ENCODE peak calls at places on chromosomes 16 and 17, in eight cellular contexts. One of them, this sample, is unnamed.

GRCh38 chr17:37671813-37672544 is 28.7 kb upstream of the DDX52 start:
- DNase-seq in CD8-positive, alpha-beta T cell: no peak
- DNase-seq in fibroblast of lung: peak; percentile 56
- DNase-seq in suprapubic skin: no peak
- DNase-seq in K562: no peak
- DNase-seq in GM23248: peak; percentile 95
- DNase-seq in A549: peak; percentile 77
- DNase-seq in cardiac muscle cell: no peak
- DNase-seq in this sample: no peak

GRCh38 chr16:86429663-86430062 is 80.7 kb upstream of the FOXF1 start:
- DNase-seq in GM23248: no peak
- DNase-seq in cardiac muscle cell: no peak
- DNase-seq in K562: no peak
- DNase-seq in fibroblast of lung: no peak
- DNase-seq in suprapubic skin: no peak
- DNase-seq in CD8-positive, alpha-beta T cell: no peak
- DNase-seq in A549: no peak
- DNase-seq in this sample: no peak

GRCh38 chr17:33521784-33522183 is 228.7 kb upstream of the ASIC2 start:
- DNase-seq in fibroblast of lung: no peak
- DNase-seq in GM23248: peak; percentile 6
- DNase-seq in suprapubic skin: no peak
- DNase-seq in cardiac muscle cell: peak; percentile 36
- DNase-seq in CD8-positive, alpha-beta T cell: no peak
- DNase-seq in A549: no peak
- DNase-seq in K562: peak; percentile 40
- DNase-seq in this sample: no peak

GRCh38 chr17:11035681-11036080 is 197.8 kb upstream of the PIRT start:
- DNase-seq in suprapubic skin: no peak
- DNase-seq in K562: no peak
- DNase-seq in GM23248: no peak
- DNase-seq in CD8-positive, alpha-beta T cell: no peak
- DNase-seq in A549: no peak
- DNase-seq in fibroblast of lung: no peak
- DNase-seq in cardiac muscle cell: no peak
- DNase-seq in this sample: no peak

GRCh38 chr17:16287563-16288027 is 65.7 kb downstream of the CENPV start:
- DNase-seq in A549: peak; percentile 60
- DNase-seq in CD8-positive, alpha-beta T cell: peak; percentile 17
- DNase-seq in GM23248: peak; percentile 61
- DNase-seq in fibroblast of lung: peak; percentile 79
- DNase-seq in cardiac muscle cell: no peak
- DNase-seq in suprapubic skin: no peak
- DNase-seq in K562: no peak
- DNase-seq in this sample: no peak

GRCh38 chr16:27436065-27436464 is 34.1 kb downstream of the IL21R start:
- DNase-seq in A549: no peak
- DNase-seq in cardiac muscle cell: no peak
- DNase-seq in suprapubic skin: no peak
- DNase-seq in GM23248: no peak
- DNase-seq in fibroblast of lung: no peak
- DNase-seq in CD8-positive, alpha-beta T cell: no peak
- DNase-seq in K562: no peak
- DNase-seq in this sample: peak; percentile 23

GRCh38 chr17:77686903-77687302 is 271.6 kb upstream of the TNRC6C start:
- DNase-seq in cardiac muscle cell: no peak
- DNase-seq in GM23248: no peak
- DNase-seq in CD8-positive, alpha-beta T cell: no peak
- DNase-seq in fibroblast of lung: no peak
- DNase-seq in suprapubic skin: no peak
- DNase-seq in A549: no peak
- DNase-seq in K562: no peak
- DNase-seq in this sample: no peak

GRCh38 chr16:81996664-81997529 is 14.4 kb downstream of the SDR42E1 start:
- DNase-seq in K562: peak; percentile 45
- DNase-seq in CD8-positive, alpha-beta T cell: no peak
- DNase-seq in GM23248: peak; percentile 90
- DNase-seq in fibroblast of lung: peak; percentile 33
- DNase-seq in suprapubic skin: no peak
- DNase-seq in A549: peak; percentile 58
- DNase-seq in cardiac muscle cell: peak; percentile 2
- DNase-seq in this sample: no peak

GRCh38 chr17:13030459-13031305 is 12.9 kb upstream of the ELAC2 start:
- DNase-seq in cardiac muscle cell: peak; percentile 58
- DNase-seq in K562: peak; percentile 59
- DNase-seq in A549: peak; percentile 57
- DNase-seq in CD8-positive, alpha-beta T cell: peak; percentile 36
- DNase-seq in GM23248: peak; percentile 67
- DNase-seq in fibroblast of lung: peak; percentile 72
- DNase-seq in suprapubic skin: no peak
- DNase-seq in this sample: no peak

GRCh38 chr17:57523926-57524634 is 221.0 kb downstream of the CCDC182 start:
- DNase-seq in A549: peak; percentile 91
- DNase-seq in K562: no peak
- DNase-seq in GM23248: peak; percentile 62
- DNase-seq in fibroblast of lung: peak; percentile 40
- DNase-seq in CD8-positive, alpha-beta T cell: no peak
- DNase-seq in cardiac muscle cell: no peak
- DNase-seq in suprapubic skin: no peak
- DNase-seq in this sample: peak; percentile 88

DNA sequence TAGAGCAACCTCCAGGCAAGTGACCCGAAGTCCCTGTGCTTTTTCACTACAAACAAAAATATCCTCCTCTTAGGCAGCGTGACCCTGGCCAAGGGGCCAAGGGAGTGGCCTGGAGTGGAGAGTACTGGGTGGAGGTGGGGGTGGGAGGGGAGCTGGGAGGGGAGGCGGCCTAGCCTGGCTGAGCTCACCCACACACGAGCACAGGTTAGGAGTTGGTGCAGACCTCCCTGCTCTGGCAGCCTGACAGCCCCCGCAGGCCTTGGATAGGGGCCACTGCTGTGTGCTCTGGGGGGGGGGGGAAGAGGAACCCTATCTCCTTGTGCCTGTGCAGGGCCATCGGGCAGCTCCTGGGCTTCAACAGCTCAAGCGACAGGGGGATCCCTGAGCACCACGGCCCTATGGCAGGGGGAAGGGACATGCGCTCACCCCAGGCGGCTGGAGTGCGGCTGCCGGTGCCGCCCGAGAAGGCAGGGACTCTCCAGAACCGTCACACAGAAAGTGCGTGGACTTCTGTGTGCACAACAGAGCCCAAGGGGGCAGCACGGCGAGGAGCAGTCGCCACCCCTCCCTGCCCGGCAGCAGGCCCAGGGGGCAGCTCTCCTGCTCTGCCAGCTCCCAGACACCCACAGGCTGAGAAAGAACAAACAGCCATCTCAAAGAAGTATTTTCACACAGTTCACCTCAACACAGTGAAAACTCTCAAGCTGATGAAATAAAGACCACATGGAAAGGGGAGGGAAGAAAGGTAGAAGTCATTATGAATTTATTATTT is 13.3 kb downstream of the SLC16A3 start:
- DNase-seq in CD8-positive, alpha-beta T cell: no peak
- DNase-seq in GM23248: no peak
- DNase-seq in K562: peak; percentile 68
- DNase-seq in cardiac muscle cell: peak; percentile 64
- DNase-seq in fibroblast of lung: peak; percentile 29
- DNase-seq in A549: no peak
- DNase-seq in suprapubic skin: peak; percentile 71
- DNase-seq in this sample: peak; percentile 79
- H3K4me1 ChIP-seq in CD8-positive, alpha-beta T cell: peaks cover 38% of the 10 kb centered on the region
- H3K4me1 ChIP-seq in GM23248: peaks cover 51% of the 10 kb centered on the region
- H3K4me1 ChIP-seq in K562: peaks cover 44% of the 10 kb centered on the region
- H3K4me1 ChIP-seq in cardiac muscle cell: peaks cover 55% of the 10 kb centered on the region
- H3K4me1 ChIP-seq in fibroblast of lung: peaks cover 50% of the 10 kb centered on the region
- H3K4me1 ChIP-seq in A549: peaks cover 84% of the 10 kb centered on the region
- H3K4me1 ChIP-seq in suprapubic skin: peaks cover 89% of the 10 kb centered on the region
- H3K4me1 ChIP-seq in this sample: peaks cover 72% of the 10 kb centered on the region

GRCh38 chr17:61459968-61460718 is 7.9 kb downstream of the TBX4 start:
- DNase-seq in fibroblast of lung: no peak
- DNase-seq in CD8-positive, alpha-beta T cell: no peak
- DNase-seq in cardiac muscle cell: no peak
- DNase-seq in GM23248: no peak
- DNase-seq in A549: no peak
- DNase-seq in K562: no peak
- DNase-seq in suprapubic skin: no peak
- DNase-seq in this sample: no peak

GRCh38 chr17:61461967-61462733 is 9.9 kb downstream of the TBX4 start:
- DNase-seq in CD8-positive, alpha-beta T cell: no peak
- DNase-seq in suprapubic skin: no peak
- DNase-seq in fibroblast of lung: no peak
- DNase-seq in K562: peak; percentile 27
- DNase-seq in A549: no peak
- DNase-seq in cardiac muscle cell: no peak
- DNase-seq in GM23248: peak; percentile 52
- DNase-seq in this sample: no peak

GRCh38 chr17:61462734-61463067 is 10.5 kb downstream of the TBX4 start:
- DNase-seq in GM23248: no peak
- DNase-seq in suprapubic skin: peak; percentile 55
- DNase-seq in K562: no peak
- DNase-seq in cardiac muscle cell: no peak
- DNase-seq in CD8-positive, alpha-beta T cell: no peak
- DNase-seq in A549: no peak
- DNase-seq in fibroblast of lung: no peak
- DNase-seq in this sample: no peak

GRCh38 chr17:61460796-61461585 is 8.8 kb downstream of the TBX4 start:
- DNase-seq in fibroblast of lung: peak; percentile 89
- DNase-seq in CD8-positive, alpha-beta T cell: no peak
- DNase-seq in suprapubic skin: no peak
- DNase-seq in GM23248: no peak
- DNase-seq in A549: no peak
- DNase-seq in K562: no peak
- DNase-seq in cardiac muscle cell: no peak
- DNase-seq in this sample: no peak

GRCh38 chr17:61461586-61461966 is 9.4 kb downstream of the TBX4 start:
- DNase-seq in A549: no peak
- DNase-seq in suprapubic skin: no peak
- DNase-seq in GM23248: no peak
- DNase-seq in fibroblast of lung: no peak
- DNase-seq in cardiac muscle cell: no peak
- DNase-seq in CD8-positive, alpha-beta T cell: no peak
- DNase-seq in K562: no peak
- DNase-seq in this sample: no peak
- H3K4me1 ChIP-seq in A549: no peaks in the 10 kb centered on the region
- H3K4me1 ChIP-seq in suprapubic skin: peaks cover 18% of the 10 kb centered on the region
- H3K4me1 ChIP-seq in GM23248: no peaks in the 10 kb centered on the region
- H3K4me1 ChIP-seq in fibroblast of lung: peaks cover 58% of the 10 kb centered on the region
- H3K4me1 ChIP-seq in cardiac muscle cell: peaks cover 4% of the 10 kb centered on the region
- H3K4me1 ChIP-seq in CD8-positive, alpha-beta T cell: peaks cover 24% of the 10 kb centered on the region
- H3K4me1 ChIP-seq in K562: no peaks in the 10 kb centered on the region
- H3K4me1 ChIP-seq in this sample: no peaks in the 10 kb centered on the region

DNA sequence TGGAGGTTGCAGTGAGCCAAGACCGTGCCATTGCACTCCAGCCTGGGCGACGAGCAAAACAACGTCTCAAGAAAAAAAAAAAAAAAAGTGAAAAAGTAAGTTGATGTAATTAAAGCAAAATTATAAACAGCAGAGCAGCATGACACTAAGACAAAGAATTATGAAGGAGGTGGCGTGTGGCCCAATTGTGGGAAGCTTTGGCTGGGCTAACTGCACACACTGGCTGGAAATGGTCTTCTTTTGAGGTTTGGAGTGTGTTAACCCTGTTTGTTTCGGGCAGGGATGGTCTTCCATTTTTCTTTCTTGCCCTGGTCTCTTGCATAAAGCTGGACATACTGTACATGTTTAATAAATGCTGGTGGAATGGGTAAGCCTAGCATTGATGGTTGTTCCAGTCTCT is 54.8 kb downstream of the RAP1GAP2 start:
- DNase-seq in GM23248: peak; percentile 37
- DNase-seq in cardiac muscle cell: no peak
- DNase-seq in suprapubic skin: no peak
- DNase-seq in A549: no peak
- DNase-seq in CD8-positive, alpha-beta T cell: no peak
- DNase-seq in K562: no peak
- DNase-seq in fibroblast of lung: no peak
- DNase-seq in this sample: no peak
- H3K4me1 ChIP-seq in GM23248: no peaks in the 10 kb centered on the region
- H3K4me1 ChIP-seq in cardiac muscle cell: no peaks in the 10 kb centered on the region
- H3K4me1 ChIP-seq in suprapubic skin: peaks cover 26% of the 10 kb centered on the region
- H3K4me1 ChIP-seq in A549: peaks cover 28% of the 10 kb centered on the region
- H3K4me1 ChIP-seq in CD8-positive, alpha-beta T cell: peaks cover 12% of the 10 kb centered on the region
- H3K4me1 ChIP-seq in K562: no peaks in the 10 kb centered on the region
- H3K4me1 ChIP-seq in fibroblast of lung: no peaks in the 10 kb centered on the region
- H3K4me1 ChIP-seq in this sample: peaks cover 2% of the 10 kb centered on the region

GRCh38 chr17:47278561-47278960 is 24.9 kb downstream of the ITGB3 start:
- DNase-seq in GM23248: no peak
- DNase-seq in fibroblast of lung: no peak
- DNase-seq in K562: no peak
- DNase-seq in CD8-positive, alpha-beta T cell: no peak
- DNase-seq in cardiac muscle cell: no peak
- DNase-seq in suprapubic skin: no peak
- DNase-seq in A549: no peak
- DNase-seq in this sample: no peak
- H3K4me1 ChIP-seq in GM23248: peaks cover 60% of the 10 kb centered on the region
- H3K4me1 ChIP-seq in fibroblast of lung: peaks cover 45% of the 10 kb centered on the region
- H3K4me1 ChIP-seq in K562: peaks cover 51% of the 10 kb centered on the region
- H3K4me1 ChIP-seq in CD8-positive, alpha-beta T cell: no peaks in the 10 kb centered on the region
- H3K4me1 ChIP-seq in cardiac muscle cell: peaks cover 30% of the 10 kb centered on the region
- H3K4me1 ChIP-seq in suprapubic skin: peaks cover 60% of the 10 kb centered on the region
- H3K4me1 ChIP-seq in A549: peaks cover 12% of the 10 kb centered on the region
- H3K4me1 ChIP-seq in this sample: peaks cover 31% of the 10 kb centered on the region

DNA sequence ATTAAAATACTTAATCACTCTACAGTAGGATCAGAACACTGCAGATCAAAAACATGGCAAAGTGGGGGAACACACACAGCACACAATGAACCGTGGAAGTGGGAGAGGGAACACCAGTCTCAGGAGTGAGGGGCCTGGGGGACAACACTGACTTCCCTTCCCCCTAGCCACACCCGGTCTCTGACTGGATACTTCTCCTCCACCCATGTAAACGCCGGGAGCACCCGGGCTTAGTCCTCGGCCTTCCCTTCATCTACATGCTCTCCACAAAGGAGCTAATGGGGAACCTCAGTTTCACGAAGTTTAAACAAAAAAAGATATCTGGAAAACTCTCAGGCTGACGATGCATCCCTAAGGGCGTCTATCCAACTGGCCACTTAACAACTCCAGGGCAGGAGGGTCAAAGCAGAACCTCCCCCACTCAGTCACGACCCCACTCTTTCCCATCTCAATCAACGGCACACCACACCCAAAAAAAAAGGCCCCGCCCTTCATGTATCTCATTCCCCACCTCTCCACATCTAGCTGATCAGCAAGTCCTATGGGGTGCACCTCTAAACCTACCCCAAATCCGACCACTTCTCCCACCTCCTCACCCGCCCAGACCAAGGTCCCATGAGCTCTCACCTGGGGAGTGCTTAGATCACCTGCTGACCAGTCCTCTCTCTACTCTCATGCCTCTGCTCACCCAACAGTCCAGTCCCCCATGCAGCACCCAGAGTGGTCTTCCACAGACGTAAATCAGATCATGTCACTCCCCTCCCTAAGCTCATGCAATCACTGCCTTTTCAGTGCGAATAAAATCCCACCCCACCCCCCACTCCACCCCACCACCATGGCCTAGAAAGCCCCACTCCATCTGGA is 7.4 kb downstream of the ZDHHC7 start:
- DNase-seq in CD8-positive, alpha-beta T cell: no peak
- DNase-seq in K562: no peak
- DNase-seq in A549: no peak
- DNase-seq in suprapubic skin: no peak
- DNase-seq in GM23248: no peak
- DNase-seq in cardiac muscle cell: no peak
- DNase-seq in fibroblast of lung: peak; percentile 44
- DNase-seq in this sample: no peak
- H3K4me1 ChIP-seq in CD8-positive, alpha-beta T cell: peaks cover 34% of the 10 kb centered on the region
- H3K4me1 ChIP-seq in K562: peaks cover 51% of the 10 kb centered on the region
- H3K4me1 ChIP-seq in A549: peaks cover 87% of the 10 kb centered on the region
- H3K4me1 ChIP-seq in suprapubic skin: peaks cover 97% of the 10 kb centered on the region
- H3K4me1 ChIP-seq in GM23248: peaks cover 49% of the 10 kb centered on the region
- H3K4me1 ChIP-seq in cardiac muscle cell: peaks cover 40% of the 10 kb centered on the region
- H3K4me1 ChIP-seq in fibroblast of lung: peaks cover 48% of the 10 kb centered on the region
- H3K4me1 ChIP-seq in this sample: peaks cover 76% of the 10 kb centered on the region